ENCODE peak calls at places on chromosomes 7 and 10, in eight cellular contexts. T, E, Q, K, L, S, R and F are unnamed samples.

GRCh38 chr10:38159007-38159406 is 64.9 kb downstream of the ZNF37A start:
- DNase-seq in T (no peak), E (no peak), Q (no peak), K (no peak), L (no peak), S (no peak), R (no peak), F (no peak)

GRCh38 chr10:12699258-12699700 is 302.2 kb downstream of the CCDC3 start:
- DNase-seq in T (no peak), E (no peak), Q (no peak), K (no peak), L (no peak), S (peak; percentile 63), R (peak; percentile 62), F (no peak)

GRCh38 chr7:112266595-112267270 is 60.2 kb downstream of the ZNF277 start:
- DNase-seq in T (no peak), E (no peak), Q (no peak), K (no peak), L (no peak), S (peak; percentile 58), R (no peak), F (no peak)

GRCh38 chr10:12902135-12902572 is 99.4 kb downstream of the CCDC3 start:
- DNase-seq in T (peak; percentile 66), E (peak; percentile 48), Q (peak; percentile 86), K (peak; percentile 77), L (peak; percentile 73), S (peak; percentile 60), R (peak; percentile 72), F (no peak)

GRCh38 chr7:33237034-33237433 is 107.7 kb downstream of the BBS9 start:
- DNase-seq in T (no peak), E (no peak), Q (no peak), K (no peak), L (no peak), S (no peak), R (no peak), F (no peak)

GRCh38 chr10:131027256-131027655 is 284.3 kb downstream of the TCERG1L start:
- DNase-seq in T (no peak), E (no peak), Q (no peak), K (no peak), L (no peak), S (no peak), R (no peak), F (peak; percentile 72)

GRCh38 chr10:33721509-33721908 is 387.0 kb upstream of the NRP1 start:
- DNase-seq in T (no peak), E (no peak), Q (no peak), K (no peak), L (no peak), S (no peak), R (no peak), F (no peak)

GRCh38 chr10:116127296-116127695 is 145.7 kb downstream of the GFRA1 start:
- DNase-seq in T (no peak), E (no peak), Q (no peak), K (no peak), L (no peak), S (no peak), R (no peak), F (no peak)

GRCh38 chr7:26653966-26654365 is 210.4 kb downstream of the SKAP2 start:
- DNase-seq in T (no peak), E (no peak), Q (no peak), K (no peak), L (no peak), S (no peak), R (no peak), F (no peak)

GRCh38 chr10:95395947-95396449 is 105.2 kb upstream of the PDLIM1 start:
- DNase-seq in T (no peak), E (no peak), Q (no peak), K (no peak), L (no peak), S (no peak), R (peak; percentile 60), F (no peak)

GRCh38 chr7:24477807-24478655 is 95.2 kb upstream of the PALS2 start:
- DNase-seq in T (no peak), E (peak; percentile 84), Q (peak; percentile 30), K (no peak), L (no peak), S (peak; percentile 89), R (peak; percentile 39), F (no peak)

GRCh38 chr10:8183241-8183704 is 128.8 kb downstream of the GATA3 start:
- DNase-seq in T (no peak), E (peak; percentile 74), Q (no peak), K (peak; percentile 21), L (no peak), S (no peak), R (no peak), F (no peak)

GRCh38 chr10:56508562-56508961 is 147.5 kb upstream of the ZWINT start:
- DNase-seq in T (no peak), E (no peak), Q (no peak), K (no peak), L (no peak), S (no peak), R (no peak), F (no peak)

GRCh38 chr7:97004931-97005763 is at the start of gene DLX6:
- DNase-seq in T (peak; percentile 72), E (no peak), Q (peak; percentile 78), K (peak; percentile 76), L (no peak), S (peak; percentile 56), R (peak; percentile 26), F (no peak)